ENCODE peak calls at places on chromosomes 4 and X, in five cellular contexts. One of them, this sample, is unnamed.

GRCh38 chr4:117957570-117957969 is 76.7 kb upstream of the NDST3 start:
- DNase-seq in B cell: no peak
- DNase-seq in GM13976: no peak
- DNase-seq in CD8-positive, alpha-beta T cell: no peak
- DNase-seq in astrocyte of the spinal cord: no peak
- DNase-seq in this sample: no peak

GRCh38 chrX:150772150-150772970 is 79.2 kb downstream of the MTMR1 start:
- DNase-seq in CD8-positive, alpha-beta T cell: peak; percentile 84
- DNase-seq in GM13976: peak; percentile 84
- DNase-seq in B cell: peak; percentile 73
- DNase-seq in astrocyte of the spinal cord: peak; percentile 50
- DNase-seq in this sample: peak; percentile 81

GRCh38 chr4:5338511-5338910 is 287.2 kb downstream of the STK32B start:
- DNase-seq in CD8-positive, alpha-beta T cell: no peak
- DNase-seq in astrocyte of the spinal cord: no peak
- DNase-seq in B cell: no peak
- DNase-seq in GM13976: no peak
- DNase-seq in this sample: no peak

GRCh38 chrX:81489987-81490386 is 288.1 kb downstream of the SH3BGRL start:
- DNase-seq in CD8-positive, alpha-beta T cell: no peak
- DNase-seq in GM13976: no peak
- DNase-seq in astrocyte of the spinal cord: no peak
- DNase-seq in B cell: no peak
- DNase-seq in this sample: peak; percentile 34

GRCh38 chr4:113474017-113474416 is 287.5 kb downstream of the CAMK2D start:
- DNase-seq in astrocyte of the spinal cord: peak; percentile 87
- DNase-seq in B cell: no peak
- DNase-seq in CD8-positive, alpha-beta T cell: no peak
- DNase-seq in GM13976: no peak
- DNase-seq in this sample: peak; percentile 59

GRCh38 chr4:134518574-134519217 is 317.1 kb upstream of the PABPC4L start:
- DNase-seq in astrocyte of the spinal cord: no peak
- DNase-seq in CD8-positive, alpha-beta T cell: no peak
- DNase-seq in GM13976: no peak
- DNase-seq in B cell: no peak
- DNase-seq in this sample: no peak

GRCh38 chr4:112973897-112974296 is 75.6 kb upstream of the ANK2 start:
- DNase-seq in B cell: no peak
- DNase-seq in GM13976: no peak
- DNase-seq in astrocyte of the spinal cord: no peak
- DNase-seq in CD8-positive, alpha-beta T cell: no peak
- DNase-seq in this sample: no peak

GRCh38 chr4:8400641-8401325 is 39.7 kb downstream of the ACOX3 start:
- DNase-seq in B cell: no peak
- DNase-seq in CD8-positive, alpha-beta T cell: no peak
- DNase-seq in astrocyte of the spinal cord: no peak
- DNase-seq in GM13976: no peak
- DNase-seq in this sample: no peak

GRCh38 chr4:153467154-153467896 is 1.2 kb downstream of the TMEM131L start:
- DNase-seq in CD8-positive, alpha-beta T cell: peak; percentile 64
- DNase-seq in GM13976: peak; percentile 90
- DNase-seq in B cell: peak; percentile 97
- DNase-seq in astrocyte of the spinal cord: no peak
- DNase-seq in this sample: peak; percentile 55

GRCh38 chr4:47383829-47384427 is 79.6 kb downstream of the COMMD8 start:
- DNase-seq in CD8-positive, alpha-beta T cell: no peak
- DNase-seq in B cell: no peak
- DNase-seq in GM13976: peak; percentile 34
- DNase-seq in astrocyte of the spinal cord: peak; percentile 55
- DNase-seq in this sample: peak; percentile 45

DNA sequence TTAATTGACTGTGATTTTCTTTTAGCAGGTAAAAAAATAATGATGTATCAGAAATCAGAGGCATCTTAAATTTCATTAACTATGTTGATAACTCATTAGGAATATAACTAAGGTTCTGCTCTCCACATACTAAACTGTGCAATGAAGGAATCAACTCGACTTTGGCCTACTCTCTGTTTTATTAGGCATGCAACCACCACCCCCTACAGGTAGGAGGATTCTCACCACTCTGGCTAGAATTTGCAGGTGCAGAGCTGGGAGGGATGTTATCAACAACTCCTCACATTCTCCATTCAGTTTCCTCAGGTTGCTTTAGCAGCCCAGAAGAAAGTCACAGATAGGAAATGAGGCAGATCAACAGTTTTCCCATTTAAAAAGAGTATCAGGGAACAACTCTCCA is 160.1 kb downstream of the COX18 start:
- DNase-seq in CD8-positive, alpha-beta T cell: no peak
- DNase-seq in astrocyte of the spinal cord: no peak
- DNase-seq in GM13976: no peak
- DNase-seq in B cell: no peak
- DNase-seq in this sample: peak; percentile 39
- TF ChIP-seq CTCF in CD8-positive, alpha-beta T cell: no peak
- TF ChIP-seq CTCF in astrocyte of the spinal cord: peak; percentile 21
- TF ChIP-seq CTCF in GM13976: no peak
- TF ChIP-seq CTCF in B cell: no peak
- TF ChIP-seq CTCF in this sample: peak; percentile 13

DNA sequence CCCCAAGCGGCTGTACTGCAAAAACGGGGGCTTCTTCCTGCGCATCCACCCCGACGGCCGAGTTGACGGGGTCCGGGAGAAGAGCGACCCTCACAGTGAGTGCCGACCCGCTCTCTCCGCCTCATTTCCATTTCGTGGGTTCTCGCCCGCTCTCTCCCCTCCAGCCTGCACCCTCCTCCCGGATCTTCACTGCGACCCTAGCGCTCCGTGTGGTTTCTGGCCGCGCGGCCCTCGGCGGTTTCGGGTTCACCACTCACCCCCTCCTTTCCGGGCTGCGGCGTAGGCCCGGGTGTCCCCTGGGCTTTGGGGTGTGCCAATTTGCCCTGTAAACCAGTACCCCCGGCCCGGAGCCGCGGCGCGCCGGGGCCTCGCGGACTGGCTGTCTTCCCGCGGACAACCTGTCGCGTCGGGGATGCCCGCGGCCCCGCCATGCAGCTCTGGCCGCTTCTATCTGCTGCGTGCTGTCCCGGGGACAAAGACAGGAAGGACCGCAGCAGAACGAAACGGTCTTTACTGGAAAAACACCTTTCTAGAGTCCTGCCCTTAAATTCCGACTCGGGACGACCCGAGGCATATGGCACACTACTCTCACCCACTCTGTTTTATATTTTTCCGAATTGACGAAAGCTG is 742 bp downstream of the FGF2 start:
- DNase-seq in astrocyte of the spinal cord: peak; percentile 50
- DNase-seq in CD8-positive, alpha-beta T cell: peak; percentile 50
- DNase-seq in GM13976: peak; percentile 71
- DNase-seq in B cell: peak; percentile 41
- DNase-seq in this sample: peak; percentile 47
- TF ChIP-seq CTCF in astrocyte of the spinal cord: peak; percentile 36
- TF ChIP-seq CTCF in CD8-positive, alpha-beta T cell: no peak
- TF ChIP-seq CTCF in GM13976: no peak
- TF ChIP-seq CTCF in B cell: no peak
- TF ChIP-seq CTCF in this sample: no peak

DNA sequence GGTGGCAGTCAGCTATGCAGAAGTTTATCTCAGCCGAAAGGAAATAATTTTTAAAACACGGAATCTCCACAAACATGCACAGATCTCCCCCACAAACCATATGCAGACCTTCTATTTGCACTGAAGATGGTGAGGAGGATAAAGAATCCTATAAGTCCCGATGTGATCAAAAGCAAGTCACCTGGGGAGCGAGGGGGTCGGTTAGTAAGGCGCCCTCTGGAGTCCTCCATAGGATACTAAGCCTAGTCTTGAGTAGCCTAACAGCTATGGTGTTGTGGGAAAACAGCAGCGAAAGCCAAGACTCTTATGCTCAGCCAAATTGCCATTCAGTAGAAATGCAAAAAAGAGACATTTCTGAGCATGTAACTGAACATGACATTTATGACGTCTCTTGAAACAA is 210.9 kb downstream of the FRMPD4 start:
- DNase-seq in B cell: no peak
- DNase-seq in astrocyte of the spinal cord: no peak
- DNase-seq in CD8-positive, alpha-beta T cell: no peak
- DNase-seq in GM13976: no peak
- DNase-seq in this sample: no peak
- TF ChIP-seq CTCF in B cell: no peak
- TF ChIP-seq CTCF in astrocyte of the spinal cord: no peak
- TF ChIP-seq CTCF in CD8-positive, alpha-beta T cell: no peak
- TF ChIP-seq CTCF in GM13976: no peak
- TF ChIP-seq CTCF in this sample: no peak

GRCh38 chr4:67556426-67556825 is 2.1 kb upstream of the STAP1 start:
- DNase-seq in GM13976: no peak
- DNase-seq in B cell: no peak
- DNase-seq in astrocyte of the spinal cord: no peak
- DNase-seq in CD8-positive, alpha-beta T cell: no peak
- DNase-seq in this sample: no peak

GRCh38 chr4:67555447-67555846 is 3.1 kb upstream of the STAP1 start:
- DNase-seq in GM13976: no peak
- DNase-seq in B cell: no peak
- DNase-seq in CD8-positive, alpha-beta T cell: no peak
- DNase-seq in astrocyte of the spinal cord: no peak
- DNase-seq in this sample: no peak

GRCh38 chr4:67558493-67558892 is at the start of gene STAP1:
- DNase-seq in GM13976: no peak
- DNase-seq in astrocyte of the spinal cord: no peak
- DNase-seq in B cell: peak; percentile 82
- DNase-seq in CD8-positive, alpha-beta T cell: no peak
- DNase-seq in this sample: no peak
- TF ChIP-seq CTCF in GM13976: peak; percentile 8
- TF ChIP-seq CTCF in astrocyte of the spinal cord: no peak
- TF ChIP-seq CTCF in B cell: no peak
- TF ChIP-seq CTCF in CD8-positive, alpha-beta T cell: no peak
- TF ChIP-seq CTCF in this sample: no peak

GRCh38 chrX:135516376-135516775 is 4.1 kb upstream of the INTS6L start:
- DNase-seq in CD8-positive, alpha-beta T cell: no peak
- DNase-seq in GM13976: no peak
- DNase-seq in astrocyte of the spinal cord: no peak
- DNase-seq in B cell: no peak
- DNase-seq in this sample: peak; percentile 10
- TF ChIP-seq CTCF in CD8-positive, alpha-beta T cell: no peak
- TF ChIP-seq CTCF in GM13976: no peak
- TF ChIP-seq CTCF in astrocyte of the spinal cord: no peak
- TF ChIP-seq CTCF in B cell: no peak
- TF ChIP-seq CTCF in this sample: peak; percentile 10